ENCODE peak calls at places on chromosomes 6 and 20, in five cellular contexts. W, H, O, A and K are unnamed samples.

GRCh38 chr6:72733045-72733444 is 111.2 kb downstream of the KCNQ5 start:
- DNase-seq in W (no peak), H (no peak), A (no peak), O (no peak), K (no peak)

GRCh38 chr20:19275630-19276071 is 63.2 kb downstream of the SLC24A3 start:
- DNase-seq in A (peak), H (peak), W (no peak), O (no peak), K (no peak)

GRCh38 chr6:1756472-1757129 is 146.9 kb downstream of the FOXC1 start:
- DNase-seq in W (no peak), O (no peak), H (no peak), A (no peak), K (no peak)

GRCh38 chr6:156808287-156808686 is 31.1 kb downstream of the ARID1B start:
- DNase-seq in A (no peak), H (no peak), W (no peak), O (no peak), K (no peak)

GRCh38 chr6:54847799-54848597 is 1.4 kb downstream of the FAM83B start:
- DNase-seq in W (no peak), O (peak), H (no peak), A (no peak), K (no peak)

GRCh38 chr6:39585641-39586040 is 139.6 kb downstream of the KIF6 start:
- DNase-seq in A (no peak), O (no peak), W (no peak), H (no peak), K (no peak)

GRCh38 chr6:21899708-21900107 is 306.2 kb downstream of the SOX4 start:
- DNase-seq in A (no peak), H (no peak), O (no peak), W (no peak), K (no peak)

GRCh38 chr6:72669324-72669723 is 47.5 kb downstream of the KCNQ5 start:
- DNase-seq in A (no peak), O (no peak), W (no peak), H (no peak), K (no peak)

GRCh38 chr6:85677243-85677956 is 34.7 kb upstream of the SYNCRIP start:
- DNase-seq in O (no peak), A (peak), W (peak), H (no peak), K (no peak)

GRCh38 chr6:47631248-47632196 is 66.9 kb upstream of the ADGRF4 start:
- DNase-seq in A (peak), H (peak), W (peak), O (no peak), K (no peak)

GRCh38 chr6:6007311-6008113 is 787 bp upstream of the NRN1 start:
- DNase-seq in O (no peak), H (peak), W (no peak), A (no peak), K (no peak)

GRCh38 chr6:53591873-53592272 is 47.0 kb upstream of the GCLC start:
- DNase-seq in H (no peak), O (no peak), A (no peak), W (no peak), K (no peak)

GRCh38 chr6:53906842-53907241 is 112.0 kb downstream of the LRRC1 start:
- DNase-seq in O (no peak), H (no peak), A (no peak), W (no peak), K (no peak)

GRCh38 chr20:34996243-34996984 is 40.7 kb downstream of the MYH7B start:
- DNase-seq in H (no peak), A (no peak), O (no peak), W (no peak), K (no peak)

GRCh38 chr20:62624719-62625455 is 17.4 kb upstream of the SLCO4A1 start:
- DNase-seq in A (no peak), O (no peak), W (no peak), H (no peak), K (no peak)

GRCh38 chr6:72865467-72865866 is 243.6 kb downstream of the KCNQ5 start:
- DNase-seq in A (no peak), H (peak), O (no peak), W (no peak), K (no peak)

GRCh38 chr20:22529150-22530019 is 55.0 kb downstream of the FOXA2 start:
- DNase-seq in H (no peak), W (no peak), O (no peak), A (no peak), K (no peak)

GRCh38 chr6:29227235-29227634 is 56.5 kb downstream of the OR2J2 start:
- DNase-seq in H (no peak), W (no peak), O (no peak), A (no peak), K (no peak)

GRCh38 chr20:37518606-37519507 is 2.2 kb upstream of the NNAT start:
- DNase-seq in W (no peak), A (no peak), O (no peak), H (peak), K (no peak)

GRCh38 chr6:143806282-143807102 is 36.6 kb upstream of the LTV1 start:
- DNase-seq in H (no peak), W (peak), O (peak), A (no peak), K (no peak)

GRCh38 chr6:126091507-126091906 is 105.2 kb downstream of the TRMT11 start:
- DNase-seq in O (no peak), A (no peak), H (no peak), W (no peak), K (no peak)

GRCh38 chr6:40436685-40437604 is 150.2 kb downstream of the LRFN2 start:
- DNase-seq in H (peak), W (no peak), A (peak), O (no peak), K (no peak)